ENCODE peak calls at places on chromosomes 5 and 9, in six cellular contexts. F is GM12878, P is HepG2, J is GM12891, T is K562, U is H1. Q is an unnamed sample.

GRCh38 chr5:173010547-173011464 is 27.2 kb downstream of the ATP6V0E1 start:
- DNase-seq in P (peak), F (no peak), U (no peak), J (no peak), T (no peak), Q (no peak)

GRCh38 chr5:53643445-53643844 is 83.0 kb downstream of the NDUFS4 start:
- DNase-seq in P (no peak), T (no peak), F (no peak), U (no peak), J (no peak), Q (no peak)

GRCh38 chr5:38825494-38825893 is 20.3 kb upstream of the OSMR start:
- DNase-seq in F (no peak), J (no peak), U (no peak), T (no peak), P (peak), Q (no peak)

GRCh38 chr9:37984672-37985611 is 81.0 kb upstream of the SLC25A51 start:
- DNase-seq in P (no peak), T (peak), J (no peak), F (no peak), U (no peak), Q (no peak)

GRCh38 chr5:138102454-138103320 is 18.9 kb downstream of the WNT8A start:
- DNase-seq in J (peak), F (no peak), U (no peak), P (no peak), T (no peak), Q (no peak)

GRCh38 chr5:151675225-151675955 is 11.3 kb downstream of the SPARC start:
- DNase-seq in J (no peak), P (no peak), T (no peak), F (no peak), U (no peak), Q (no peak)

GRCh38 chr5:173155912-173156311 is 11.6 kb downstream of the BNIP1 start:
- DNase-seq in T (no peak), J (no peak), F (no peak), P (no peak), U (no peak), Q (no peak)

GRCh38 chr9:116733010-116733641 is 46.0 kb downstream of the TRIM32 start:
- DNase-seq in F (peak), T (no peak), P (no peak), U (no peak), J (no peak), Q (no peak)

GRCh38 chr5:20248102-20248501 is 260.1 kb upstream of the CDH18 start:
- DNase-seq in T (no peak), U (no peak), P (no peak), F (no peak), J (no peak), Q (no peak)

GRCh38 chr5:132751444-132751843 is 4.2 kb downstream of the CCNI2 start:
- DNase-seq in F (peak), J (no peak), T (no peak), P (no peak), U (no peak), Q (no peak)

GRCh38 chr9:13651969-13652663 is 372.6 kb upstream of the MPDZ start:
- DNase-seq in J (no peak), T (no peak), U (no peak), F (no peak), P (no peak), Q (no peak)

GRCh38 chr9:121652037-121652837 is 803 bp downstream of the DAB2IP start:
- DNase-seq in T (no peak), P (no peak), F (no peak), J (no peak), U (no peak), Q (no peak)

GRCh38 chr9:135670721-135671590 is 7.8 kb downstream of the LCN9 start:
- DNase-seq in T (no peak), P (no peak), J (no peak), U (no peak), F (no peak), Q (no peak)

GRCh38 chr5:173715607-173716006 is 99.2 kb upstream of the BOD1 start:
- DNase-seq in F (no peak), T (no peak), U (no peak), J (no peak), P (no peak), Q (no peak)

DNA sequence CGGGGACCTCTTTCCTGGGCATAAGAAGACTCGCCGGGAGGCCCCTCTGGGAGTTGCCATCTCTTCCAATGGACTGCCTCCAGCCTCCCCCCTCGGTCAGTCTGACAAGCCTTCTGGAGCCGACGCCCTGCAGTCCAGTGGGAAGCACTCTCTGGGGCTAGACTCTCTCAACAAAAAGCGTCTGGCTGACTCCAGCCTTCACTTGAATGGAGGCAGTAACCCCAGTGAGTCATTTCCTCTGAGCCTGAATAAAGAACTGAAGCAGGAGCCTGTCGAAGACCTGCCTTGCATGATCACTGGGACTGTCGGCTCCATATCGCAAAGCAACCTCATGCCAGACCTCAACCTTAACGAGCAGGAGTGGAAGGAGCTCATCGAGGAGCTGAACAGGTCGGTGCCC is 28.4 kb upstream of the LTC4S start:
- DNase-seq in F (no peak), P (no peak), U (no peak), T (no peak), J (no peak), Q (no peak)
- TF ChIP-seq POLR2AphosphoS5 in F (no peak), P (no peak), U (no peak), T (no peak), J (no peak), Q (no peak)

GRCh38 chr5:163861670-163862069 is 356.3 kb downstream of the MAT2B start:
- DNase-seq in F (no peak), T (no peak), P (no peak), J (no peak), U (no peak), Q (no peak)

GRCh38 chr5:163867738-163868137 is 362.3 kb downstream of the MAT2B start:
- DNase-seq in J (no peak), F (no peak), T (no peak), U (no peak), P (no peak), Q (no peak)

GRCh38 chr5:163869611-163870010 is 364.2 kb downstream of the MAT2B start:
- DNase-seq in U (no peak), F (no peak), J (no peak), T (no peak), P (no peak), Q (no peak)

GRCh38 chr5:163867324-163867723 is 361.9 kb downstream of the MAT2B start:
- DNase-seq in P (no peak), U (no peak), J (no peak), T (no peak), F (no peak), Q (no peak)
- TF ChIP-seq POLR2A in P (no peak), U (no peak), J (no peak), T (no peak), F (no peak), Q (no peak)

DNA sequence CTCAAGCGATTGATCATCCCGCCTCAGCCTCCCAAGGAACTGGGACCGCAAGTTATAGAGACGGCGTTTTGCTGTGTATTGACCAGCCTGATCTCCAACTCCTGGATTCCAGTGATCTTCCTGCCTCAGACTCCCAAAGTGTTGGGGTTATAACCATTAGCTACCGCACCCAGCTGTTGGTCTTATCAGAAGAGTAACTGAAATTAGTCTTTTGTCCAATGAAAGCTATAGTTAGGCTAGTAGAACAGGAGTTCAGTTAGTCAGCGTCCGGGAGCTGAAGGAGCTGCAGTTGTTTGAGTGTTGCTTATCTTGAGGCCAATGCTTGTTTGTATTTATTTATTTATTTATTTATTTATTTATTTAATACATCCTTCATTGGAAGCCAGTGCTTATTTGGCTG is 3.2 kb upstream of the MIGA2 start:
- DNase-seq in F (no peak), J (no peak), U (no peak), T (peak), P (no peak), Q (no peak)
- TF ChIP-seq TAF1 in F (no peak), J (no peak), U (no peak), T (no peak), P (no peak), Q (no peak)

GRCh38 chr5:58452566-58453258 is 7.2 kb downstream of the PLK2 start:
- DNase-seq in J (no peak), U (no peak), F (no peak), T (no peak), P (no peak), Q (no peak)
- TF ChIP-seq POLR2AphosphoS5 in J (no peak), U (no peak), F (no peak), T (no peak), P (no peak), Q (no peak)

GRCh38 chr5:142323480-142324376 is 1.1 kb downstream of the SPRY4 start:
- DNase-seq in U (no peak), F (no peak), T (peak), P (no peak), J (no peak), Q (no peak)

GRCh38 chr5:142324377-142324870 is 397 bp downstream of the SPRY4 start:
- DNase-seq in F (no peak), T (peak), J (peak), U (no peak), P (no peak), Q (no peak)

GRCh38 chr5:142326480-142326938 is 1.7 kb upstream of the SPRY4 start:
- DNase-seq in U (no peak), J (no peak), F (no peak), T (no peak), P (no peak), Q (no peak)

GRCh38 chr5:142325677-142326479 is 1.1 kb upstream of the SPRY4 start:
- DNase-seq in U (peak), F (no peak), J (peak), P (peak), T (peak), Q (no peak)

DNA sequence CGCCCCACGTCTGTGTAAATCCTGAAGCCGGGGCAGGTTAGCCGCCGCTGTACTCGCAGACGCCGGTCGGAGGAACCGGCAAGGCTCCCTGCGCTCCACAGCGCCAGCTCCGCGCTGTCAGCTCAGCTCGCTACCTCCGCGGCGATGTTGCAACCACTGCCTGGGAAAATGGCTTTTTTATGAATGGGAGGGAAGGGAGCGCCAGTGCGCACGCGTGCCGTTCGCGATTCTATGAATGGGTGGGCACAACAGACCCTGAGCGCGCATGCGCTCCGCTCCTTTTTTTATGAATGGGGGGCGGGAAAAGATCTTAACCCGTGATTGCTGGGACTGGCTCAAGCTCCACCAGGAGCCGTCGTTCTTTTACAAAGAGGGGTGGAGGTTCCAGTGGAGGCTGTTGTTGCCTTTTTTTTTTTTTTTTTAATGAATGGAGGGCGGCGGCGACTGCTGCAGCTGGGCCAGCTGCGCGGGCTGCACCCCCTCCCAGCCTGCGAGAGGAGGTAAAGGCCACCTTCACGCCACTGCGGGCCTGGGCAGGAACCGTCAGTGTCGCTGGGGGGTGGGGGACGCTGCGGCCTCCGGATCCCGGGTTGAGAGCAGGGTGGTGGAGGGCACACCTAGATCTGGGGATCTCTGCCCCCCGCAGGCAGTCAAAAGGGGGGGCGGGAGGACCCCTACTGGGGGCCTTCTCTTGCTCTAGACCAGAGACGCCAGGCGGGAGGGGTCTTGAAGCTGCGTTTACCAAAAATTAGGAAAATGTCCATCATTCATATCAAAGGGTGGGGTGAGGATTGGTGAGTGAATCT is at the start of gene SPRY4:
- DNase-seq in J (peak), F (peak), T (peak), U (peak), P (peak), Q (peak)
- TF ChIP-seq POLR2A in J (peak), F (peak), T (peak), U (no peak), P (no peak), Q (peak)

GRCh38 chr9:112542893-112543292 is 56.3 kb downstream of the KIAA1958 start:
- DNase-seq in F (no peak), T (no peak), P (no peak), U (no peak), J (no peak), Q (no peak)

GRCh38 chr9:112545237-112545636 is 58.6 kb downstream of the KIAA1958 start:
- DNase-seq in J (no peak), U (no peak), P (no peak), T (no peak), F (no peak), Q (no peak)

GRCh38 chr9:112541690-112542089 is 55.1 kb downstream of the KIAA1958 start:
- DNase-seq in F (no peak), P (no peak), J (no peak), U (no peak), T (no peak), Q (no peak)

GRCh38 chr9:112546149-112547012 is 59.8 kb downstream of the KIAA1958 start:
- DNase-seq in F (no peak), U (no peak), P (no peak), T (peak), J (no peak), Q (no peak)

DNA sequence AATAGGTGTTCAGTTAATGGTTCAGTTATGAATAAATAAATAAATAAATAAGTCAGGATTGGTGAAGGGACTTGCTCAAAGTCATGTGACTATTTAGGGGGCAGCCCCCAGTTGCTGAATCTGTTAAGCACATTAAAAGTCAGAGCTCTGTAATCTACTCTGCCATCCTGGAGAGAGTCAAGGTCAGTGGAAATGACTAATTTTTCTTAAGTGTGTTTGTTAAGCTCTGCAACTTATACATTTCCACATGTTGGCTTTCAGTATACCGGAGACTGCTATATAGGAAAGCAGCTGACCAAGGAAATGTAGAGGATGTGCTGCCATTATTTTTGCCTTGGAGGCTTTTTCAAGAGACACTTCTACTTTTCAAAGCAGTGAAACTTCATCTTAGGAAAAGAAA is 57.9 kb downstream of the KIAA1958 start:
- DNase-seq in J (no peak), P (no peak), F (no peak), U (no peak), T (no peak), Q (no peak)
- TF ChIP-seq TAF1 in J (no peak), P (no peak), F (no peak), U (no peak), T (no peak), Q (no peak)

GRCh38 chr5:35890021-35890740 is 33.5 kb downstream of the IL7R start:
- DNase-seq in P (no peak), J (no peak), F (no peak), T (no peak), U (no peak), Q (no peak)
- TF ChIP-seq POLR2AphosphoS5 in P (no peak), J (no peak), F (no peak), T (no peak), U (no peak), Q (no peak)

GRCh38 chr9:4741365-4742031 is 496 bp upstream of the AK3 start:
- DNase-seq in F (no peak), U (no peak), P (peak), T (peak), J (no peak), Q (peak)
- TF ChIP-seq POLR2A in F (no peak), U (no peak), P (peak), T (peak), J (no peak), Q (no peak)

Q was measured in GM12892.